ENCODE peak calls at places on chromosomes 6 and 20, in nine cellular contexts. H, V, X, Z, O, B, D, I and U are unnamed samples.

GRCh38 chr20:36098364-36098763 is 56.2 kb upstream of the EPB41L1 start:
- DNase-seq in H (peak; percentile 40), V (peak; percentile 48), X (no peak), Z (no peak), O (no peak), B (no peak), D (peak; percentile 67), I (no peak), U (no peak)

GRCh38 chr6:158413814-158414563 is 101.7 kb downstream of the TULP4 start:
- DNase-seq in H (no peak), V (no peak), X (no peak), Z (no peak), O (no peak), B (no peak), D (no peak), I (no peak), U (no peak)

GRCh38 chr6:72579865-72580264 is 42.0 kb upstream of the KCNQ5 start:
- DNase-seq in H (no peak), V (no peak), X (no peak), Z (no peak), O (no peak), B (no peak), D (no peak), I (no peak), U (no peak)

GRCh38 chr20:51447765-51448148 is 94.8 kb downstream of the NFATC2 start:
- DNase-seq in H (no peak), V (no peak), X (no peak), Z (no peak), O (no peak), B (no peak), D (no peak), I (no peak), U (no peak)

GRCh38 chr6:166162599-166163342 is 4.9 kb downstream of the TBXT start:
- DNase-seq in H (no peak), V (no peak), X (no peak), Z (no peak), O (no peak), B (no peak), D (no peak), I (no peak), U (no peak)

GRCh38 chr6:106574729-106575458 is 54.4 kb downstream of the RTN4IP1 start:
- DNase-seq in H (peak; percentile 70), V (no peak), X (no peak), Z (no peak), O (no peak), B (no peak), D (no peak), I (no peak), U (no peak)

GRCh38 chr6:140857734-140858380 is 1274.9 kb upstream of the GJE1 start:
- DNase-seq in H (peak; percentile 95), V (no peak), X (no peak), Z (no peak), O (no peak), B (no peak), D (no peak), I (no peak), U (no peak)

GRCh38 chr20:2149507-2149906 is 47.9 kb downstream of the STK35 start:
- DNase-seq in H (peak; percentile 62), V (no peak), X (no peak), Z (no peak), O (no peak), B (no peak), D (no peak), I (no peak), U (no peak)

GRCh38 chr20:37305079-37305478 is 15.6 kb downstream of the MANBAL start:
- DNase-seq in H (no peak), V (no peak), X (no peak), Z (no peak), O (no peak), B (no peak), D (no peak), I (no peak), U (no peak)
- H3K27ac ChIP-seq in H (no peak overlapping the region), V (no peak overlapping the region), X (no peak overlapping the region), Z (peak overlapping the region; percentile 86), O (no peak overlapping the region), B (no peak overlapping the region), D (peak overlapping the region; percentile 36), I (no peak overlapping the region), U (peak overlapping the region; percentile 19)

GRCh38 chr6:26120807-26121140 is 33.5 kb downstream of the HFE start:
- DNase-seq in H (no peak), V (no peak), X (no peak), Z (no peak), O (no peak), B (no peak), D (no peak), I (no peak), U (no peak)
- TF ChIP-seq CTCF in H (no peak), V (no peak), X (no peak), Z (no peak), O (no peak), B (no peak), D (no peak), I (no peak), U (no peak)

GRCh38 chr6:125169058-125169457 is 15.5 kb downstream of the TPD52L1 start:
- DNase-seq in H (peak; percentile 50), V (no peak), X (no peak), Z (no peak), O (no peak), B (no peak), D (no peak), I (no peak), U (no peak)
- H3K27ac ChIP-seq in H (no peak overlapping the region), V (no peak overlapping the region), X (no peak overlapping the region), Z (no peak overlapping the region), O (no peak overlapping the region), B (no peak overlapping the region), D (no peak overlapping the region), I (no peak overlapping the region), U (peak overlapping the region; percentile 44)

GRCh38 chr6:10479939-10480700 is 41.0 kb upstream of the GCNT2 start:
- DNase-seq in H (no peak), V (no peak), X (no peak), Z (no peak), O (no peak), B (no peak), D (no peak), I (no peak), U (no peak)

GRCh38 chr6:10472634-10473033 is 48.5 kb upstream of the GCNT2 start:
- DNase-seq in H (no peak), V (no peak), X (no peak), Z (no peak), O (no peak), B (no peak), D (no peak), I (no peak), U (no peak)

GRCh38 chr6:10481101-10481500 is 40.0 kb upstream of the GCNT2 start:
- DNase-seq in H (no peak), V (no peak), X (no peak), Z (no peak), O (no peak), B (no peak), D (no peak), I (no peak), U (no peak)

GRCh38 chr6:10482636-10483257 is 38.4 kb upstream of the GCNT2 start:
- DNase-seq in H (no peak), V (no peak), X (no peak), Z (no peak), O (no peak), B (no peak), D (no peak), I (no peak), U (no peak)

GRCh38 chr6:10478187-10479040 is 42.7 kb upstream of the GCNT2 start:
- DNase-seq in H (peak; percentile 42), V (no peak), X (no peak), Z (no peak), O (no peak), B (no peak), D (no peak), I (no peak), U (no peak)
- TF ChIP-seq CTCF in H (peak; percentile 55), V (peak; percentile 61), X (peak; percentile 59), Z (peak; percentile 12), O (peak; percentile 46), B (peak; percentile 56), D (peak; percentile 61), I (peak; percentile 61), U (no peak)